ENCODE peak calls at places on chromosomes 13 and 19, in nine cellular contexts. G is lung microvascular endothelial cell, Y is hypothalamus, H is activated T-cell treated with anti-CD3 and anti-CD28 coated beads for 1 hour, C is C1 segment of cervical spinal cord, A is NCI-H1048, B is NCI-H510A, R is brain pericyte, U is Karpas-422. I is an unnamed sample.

GRCh38 chr13:55087085-55087484 is 2053.6 kb upstream of the PRR20A start:
- DNase-seq in B (no peak), C (no peak), R (no peak), G (no peak), Y (no peak), A (no peak), H (no peak), U (no peak), I (no peak)

GRCh38 chr13:58852076-58852475 is 1220.5 kb downstream of the PCDH17 start:
- DNase-seq in B (no peak), H (no peak), A (no peak), R (no peak), C (no peak), G (no peak), Y (no peak), U (no peak), I (no peak)

GRCh38 chr13:96460571-96460970 is 370.7 kb downstream of the HS6ST3 start:
- DNase-seq in Y (no peak), R (no peak), H (no peak), U (no peak), B (peak), C (no peak), G (peak), A (peak), I (no peak)

GRCh38 chr13:92900455-92900854 is 326.2 kb upstream of the GPC6 start:
- DNase-seq in C (no peak), B (no peak), U (no peak), G (no peak), H (no peak), A (no peak), R (no peak), Y (no peak), I (no peak)

GRCh38 chr19:4506449-4507149 is 11.7 kb downstream of the PLIN4 start:
- DNase-seq in B (no peak), A (no peak), U (no peak), G (peak), H (no peak), Y (no peak), C (no peak), R (no peak), I (no peak)

GRCh38 chr13:73336789-73337188 is 278.0 kb downstream of the KLF5 start:
- DNase-seq in R (no peak), C (no peak), A (no peak), G (no peak), B (no peak), Y (no peak), H (no peak), U (no peak), I (no peak)

GRCh38 chr13:59946924-59947323 is 216.8 kb downstream of the DIAPH3 start:
- DNase-seq in H (no peak), G (no peak), B (no peak), U (no peak), A (no peak), C (no peak), Y (no peak), R (no peak), I (no peak)

GRCh38 chr13:19089315-19089714 is 92.3 kb downstream of the TUBA3C start:
- DNase-seq in Y (no peak), G (no peak), U (no peak), R (no peak), C (no peak), H (no peak), B (no peak), A (no peak), I (no peak)

GRCh38 chr13:109157275-109157674 is 527.9 kb downstream of the MYO16 start:
- DNase-seq in H (no peak), R (no peak), A (no peak), G (no peak), Y (no peak), C (no peak), B (no peak), U (no peak), I (no peak)

GRCh38 chr19:903266-903797 is 9.7 kb downstream of the R3HDM4 start:
- DNase-seq in G (no peak), U (no peak), R (no peak), C (no peak), A (no peak), B (no peak), Y (no peak), H (no peak), I (no peak)